ENCODE peak calls at places on chromosomes 2 and 18, in four cellular contexts. W is HEK293T, P is GM12878, J is K562. V is an unnamed sample.

GRCh38 chr18:79733996-79734770 is 54.6 kb downstream of the CTDP1 start:
- DNase-seq in W (no peak), P (no peak), J (no peak), V (no peak)

GRCh38 chr2:2574401-2575184 is 243.5 kb upstream of the MYT1L start:
- DNase-seq in W (no peak), P (no peak), J (no peak), V (no peak)

GRCh38 chr2:108139521-108139920 is 100.2 kb upstream of the SULT1C3 start:
- DNase-seq in W (no peak), P (no peak), J (peak; percentile 31), V (peak; percentile 21)

GRCh38 chr2:29700560-29700959 is 220.8 kb downstream of the ALK start:
- DNase-seq in W (no peak), P (no peak), J (no peak), V (no peak)

GRCh38 chr2:201267278-201268030 is 7.1 kb downstream of the CASP8 start:
- DNase-seq in W (no peak), P (no peak), J (no peak), V (no peak)

GRCh38 chr2:45390433-45390832 is 220.6 kb downstream of the SRBD1 start:
- DNase-seq in W (no peak), P (no peak), J (no peak), V (peak; percentile 8)

GRCh38 chr2:154425999-154426398 is 272.5 kb upstream of the KCNJ3 start:
- DNase-seq in W (no peak), P (no peak), J (no peak), V (no peak)

GRCh38 chr2:14567561-14567960 is 65.0 kb upstream of the LRATD1 start:
- DNase-seq in W (no peak), P (no peak), J (no peak), V (no peak)

GRCh38 chr2:172106128-172106961 is 3.6 kb upstream of the DLX2 start:
- DNase-seq in W (no peak), P (no peak), J (peak; percentile 28), V (peak; percentile 59)

GRCh38 chr2:219493086-219493485 is 5.6 kb upstream of the GMPPA start:
- DNase-seq in W (no peak), P (no peak), J (no peak), V (no peak)

GRCh38 chr18:44813586-44813985 is 132.9 kb downstream of the SETBP1 start:
- DNase-seq in W (no peak), P (no peak), J (no peak), V (no peak)

GRCh38 chr2:45909677-45910191 is 258.3 kb downstream of the PRKCE start:
- DNase-seq in W (no peak), P (no peak), J (no peak), V (no peak)

GRCh38 chr18:12993439-12993838 is 2.3 kb downstream of the CEP192 start:
- DNase-seq in W (no peak), P (no peak), J (no peak), V (no peak)

GRCh38 chr2:169715379-169716228 is 18.0 kb upstream of the KLHL23 start:
- DNase-seq in W (no peak), P (no peak), J (peak; percentile 76), V (peak; percentile 98)

GRCh38 chr2:10507106-10507505 is 59.0 kb upstream of the ODC1 start:
- DNase-seq in W (no peak), P (no peak), J (no peak), V (no peak)

GRCh38 chr2:235300368-235301201 is 193.3 kb upstream of the AGAP1 start:
- DNase-seq in W (no peak), P (no peak), J (no peak), V (no peak)

GRCh38 chr2:9336209-9336533 is 87.2 kb downstream of the ITGB1BP1 start:
- DNase-seq in W (peak; percentile 20), P (peak; percentile 4), J (peak; percentile 41), V (peak; percentile 93)

GRCh38 chr2:197279997-197280756 is 30.4 kb downstream of the ANKRD44 start:
- DNase-seq in W (no peak), P (no peak), J (no peak), V (no peak)

GRCh38 chr18:48529796-48530195 is 9.0 kb upstream of the CTIF start:
- DNase-seq in W (no peak), P (no peak), J (no peak), V (no peak)

GRCh38 chr2:146730882-146731281 is 1113.9 kb upstream of the ACVR2A start:
- DNase-seq in W (no peak), P (no peak), J (no peak), V (no peak)

GRCh38 chr18:54222922-54223567 is 1.4 kb downstream of the MBD2 start:
- DNase-seq in W (no peak), P (peak; percentile 78), J (no peak), V (peak; percentile 25)

GRCh38 chr2:86037795-86038192 is 67.9 kb downstream of the POLR1A start:
- DNase-seq in W (no peak), P (no peak), J (no peak), V (no peak)

GRCh38 chr2:113195923-113196501 is 22.2 kb downstream of the PSD4 start:
- DNase-seq in W (no peak), P (no peak), J (no peak), V (no peak)
- TF ChIP-seq SP1 in W (no peak), P (no peak), J (no peak), V (no peak)

GRCh38 chr18:14978962-14979535 is 231.1 kb downstream of the ANKRD30B start:
- DNase-seq in W (peak; percentile 11), P (no peak), J (peak; percentile 19), V (peak; percentile 23)
- TF ChIP-seq FOXK2 in W (no peak), P (no peak), J (no peak), V (no peak)

GRCh38 chr18:57640749-57641148 is 19.1 kb upstream of the NARS1 start:
- DNase-seq in W (no peak), P (no peak), J (no peak), V (no peak)

GRCh38 chr18:57648414-57648813 is 26.8 kb upstream of the NARS1 start:
- DNase-seq in W (no peak), P (no peak), J (no peak), V (no peak)

GRCh38 chr18:57649536-57650495 is 28.2 kb upstream of the NARS1 start:
- DNase-seq in W (no peak), P (peak; percentile 49), J (no peak), V (no peak)

GRCh38 chr18:57640236-57640635 is 18.6 kb upstream of the NARS1 start:
- DNase-seq in W (no peak), P (no peak), J (no peak), V (no peak)

DNA sequence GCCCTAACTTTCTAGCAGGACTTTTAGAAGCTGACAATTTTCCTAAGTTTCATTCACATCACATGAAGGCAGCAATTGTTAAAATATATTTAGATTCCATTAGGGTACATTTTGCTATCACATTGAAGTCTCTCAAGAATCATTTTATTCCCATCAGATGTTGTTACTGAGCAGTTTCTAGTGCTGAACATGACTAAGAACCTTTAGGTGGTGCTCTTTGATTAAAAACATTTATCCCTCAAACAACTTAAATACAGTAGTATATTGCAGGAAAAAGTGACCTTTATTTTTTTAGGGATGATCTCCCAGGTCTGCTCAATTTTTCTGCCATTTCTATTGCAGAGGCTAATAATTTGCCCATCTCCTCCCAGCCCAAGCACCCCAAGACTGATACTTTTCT is 22.9 kb upstream of the NARS1 start:
- DNase-seq in W (no peak), P (no peak), J (no peak), V (no peak)
- TF ChIP-seq SP1 in W (no peak), P (no peak), J (no peak), V (no peak)

DNA sequence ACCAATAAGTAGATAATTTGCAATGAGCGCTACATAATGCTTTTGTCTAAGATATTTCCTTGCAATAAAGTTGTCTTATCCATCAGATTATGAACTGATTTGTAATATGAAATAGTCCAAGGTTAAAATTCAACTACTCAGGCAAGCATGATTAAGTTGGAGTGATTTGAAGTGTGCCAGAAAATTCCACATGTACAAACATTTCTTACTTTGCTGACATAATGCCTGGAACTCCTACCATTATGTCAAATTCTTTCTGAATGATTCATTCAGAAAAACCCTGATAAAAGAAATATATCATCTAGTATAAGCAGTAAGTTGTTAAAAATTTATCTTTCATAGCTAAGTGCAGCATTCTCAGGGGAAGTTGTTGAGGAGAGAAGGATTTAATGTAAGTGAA is 87.3 kb downstream of the CBLN2 start:
- DNase-seq in W (no peak), P (no peak), J (no peak), V (no peak)
- TF ChIP-seq FOXK2 in W (no peak), P (no peak), J (no peak), V (no peak)

GRCh38 chr2:66494708-66495107 is 59.8 kb downstream of the MEIS1 start:
- DNase-seq in W (no peak), P (no peak), J (peak; percentile 30), V (peak; percentile 16)
- TF ChIP-seq SP1 in W (no peak), P (no peak), J (no peak), V (no peak)

V was measured in HepG2.